ENCODE peak calls at places on chromosomes 5 and 9, in ten cellular contexts. Z is SK-N-SH; B is CD8-positive, alpha-beta T cell; A is astrocyte of the spinal cord; T is OCI-LY7; P is K562; I is endothelial cell; X is heart left ventricle; Y is GM20000; H is GM13977. E is an unnamed sample.

GRCh38 chr5:72107874-72108199 is 562 bp downstream of the MAP1B start:
- DNase-seq in B (no peak), X (peak; percentile 28), T (no peak), H (no peak), I (peak; percentile 13), Y (peak; percentile 64), A (peak; percentile 46), P (peak; percentile 50), Z (no peak), E (no peak)

GRCh38 chr5:6637022-6637421 is 3.8 kb downstream of the SRD5A1 start:
- DNase-seq in B (no peak), X (no peak), I (no peak), T (no peak), Z (no peak), A (no peak), H (no peak), P (no peak), Y (no peak), E (no peak)

GRCh38 chr5:149493316-149493715 is 57.9 kb downstream of the CSNK1A1 start:
- DNase-seq in P (no peak), A (no peak), Z (no peak), H (no peak), B (no peak), X (no peak), T (no peak), I (no peak), Y (no peak), E (no peak)

GRCh38 chr9:24041294-24041693 is 215.3 kb upstream of the ELAVL2 start:
- DNase-seq in Z (no peak), T (no peak), I (no peak), H (no peak), A (peak; percentile 1), Y (no peak), P (no peak), B (no peak), X (no peak), E (peak; percentile 2)

GRCh38 chr5:179146277-179146676 is 86.1 kb downstream of the ZNF354C start:
- DNase-seq in H (no peak), X (peak; percentile 9), B (peak; percentile 55), Z (no peak), I (no peak), P (no peak), Y (no peak), T (no peak), A (no peak), E (no peak)

GRCh38 chr9:72315089-72315509 is 49.9 kb downstream of the ZFAND5 start:
- DNase-seq in H (no peak), B (no peak), Z (no peak), I (no peak), A (peak; percentile 87), Y (no peak), X (peak; percentile 67), T (no peak), P (no peak), E (no peak)

GRCh38 chr5:82334856-82335255 is 56.7 kb upstream of the RPS23 start:
- DNase-seq in I (no peak), Z (no peak), X (no peak), H (no peak), P (no peak), Y (no peak), A (peak; percentile 88), B (no peak), T (no peak), E (no peak)

GRCh38 chr9:78541868-78542267 is 244.9 kb downstream of the PSAT1 start:
- DNase-seq in I (no peak), T (no peak), Y (no peak), B (no peak), X (no peak), P (no peak), Z (no peak), A (no peak), H (no peak), E (no peak)

GRCh38 chr5:126007841-126008240 is 415.4 kb upstream of the GRAMD2B start:
- DNase-seq in I (no peak), T (no peak), H (no peak), X (no peak), Y (no peak), P (no peak), Z (no peak), A (peak; percentile 63), B (no peak), E (no peak)
- TF ChIP-seq CTCF in I (no peak), T (no peak), H (no peak), X (no peak), Y (no peak), P (no peak), Z (no peak), A (no peak), B (no peak), E (no peak)

GRCh38 chr5:43604699-43605098 is 1.7 kb downstream of the NNT start:
- DNase-seq in T (no peak), Z (no peak), Y (no peak), I (no peak), A (no peak), X (no peak), B (no peak), H (no peak), P (no peak), E (no peak)

GRCh38 chr5:43606351-43606750 is 3.4 kb downstream of the NNT start:
- DNase-seq in Y (no peak), B (no peak), T (no peak), X (no peak), Z (no peak), H (no peak), I (no peak), A (no peak), P (no peak), E (no peak)

GRCh38 chr5:43613370-43613769 is 10.4 kb downstream of the NNT start:
- DNase-seq in Z (no peak), I (no peak), H (no peak), X (no peak), A (no peak), P (no peak), B (no peak), T (no peak), Y (no peak), E (no peak)

GRCh38 chr5:43608406-43608805 is 5.4 kb downstream of the NNT start:
- DNase-seq in Y (no peak), X (no peak), A (no peak), T (no peak), I (no peak), Z (no peak), H (no peak), P (no peak), B (no peak), E (no peak)

GRCh38 chr5:43609752-43610151 is 6.8 kb downstream of the NNT start:
- DNase-seq in B (no peak), H (peak; percentile 46), A (no peak), P (peak; percentile 28), I (no peak), Y (no peak), T (peak; percentile 40), X (no peak), Z (no peak), E (no peak)
- TF ChIP-seq CTCF in B (no peak), H (peak; percentile 52), A (peak; percentile 26), P (peak; percentile 39), I (no peak), Y (no peak), T (peak; percentile 70), X (no peak), Z (peak; percentile 26), E (peak; percentile 46)

DNA sequence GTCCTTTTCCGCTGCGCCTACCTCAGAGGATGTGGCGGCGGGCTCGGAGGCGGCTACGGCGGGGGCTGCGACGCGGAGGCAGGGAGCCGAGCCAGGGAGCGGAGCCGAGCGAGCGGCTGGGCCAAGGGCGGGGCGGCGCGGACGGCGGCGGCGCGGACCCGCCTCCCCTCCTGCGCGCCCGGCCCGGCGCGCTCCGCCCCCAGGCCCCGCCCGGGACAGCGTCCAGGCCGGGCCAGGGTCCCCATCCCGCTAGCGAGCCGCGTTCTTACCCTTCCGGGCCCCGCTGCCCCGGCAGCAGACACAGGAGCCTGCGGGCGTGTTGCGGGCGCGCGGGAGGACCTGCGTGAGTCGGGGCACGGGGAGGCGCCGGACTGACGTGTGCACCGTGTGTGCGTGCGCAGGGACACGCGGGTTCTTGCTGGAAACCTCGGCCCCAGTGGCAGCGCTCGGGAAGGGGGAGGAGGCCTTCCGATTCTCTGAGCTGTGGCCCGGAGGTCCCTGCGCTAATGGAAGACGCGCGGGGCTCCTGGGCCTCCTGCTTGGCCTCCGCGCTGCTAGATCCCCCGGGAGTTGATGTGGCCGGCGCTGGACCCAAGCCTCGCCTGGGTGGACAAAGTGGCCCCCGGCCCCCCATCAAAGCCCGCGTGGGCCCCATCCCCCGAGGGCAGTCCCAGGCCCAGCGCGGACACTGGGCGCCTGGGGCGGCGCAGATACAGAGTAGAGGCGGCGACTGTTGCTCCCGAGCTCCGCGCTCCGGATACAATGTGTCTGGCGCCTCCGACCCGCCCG is at the start of gene VDAC1:
- DNase-seq in T (peak; percentile 82), Y (peak; percentile 98), X (peak; percentile 91), I (peak; percentile 79), P (peak; percentile 94), B (peak; percentile 96), Z (peak; percentile 98), H (peak; percentile 98), A (peak; percentile 89), E (peak; percentile 64)
- TF ChIP-seq CTCF in T (no peak), Y (no peak), X (no peak), I (no peak), P (peak; percentile 23), B (no peak), Z (no peak), H (no peak), A (no peak), E (no peak)

DNA sequence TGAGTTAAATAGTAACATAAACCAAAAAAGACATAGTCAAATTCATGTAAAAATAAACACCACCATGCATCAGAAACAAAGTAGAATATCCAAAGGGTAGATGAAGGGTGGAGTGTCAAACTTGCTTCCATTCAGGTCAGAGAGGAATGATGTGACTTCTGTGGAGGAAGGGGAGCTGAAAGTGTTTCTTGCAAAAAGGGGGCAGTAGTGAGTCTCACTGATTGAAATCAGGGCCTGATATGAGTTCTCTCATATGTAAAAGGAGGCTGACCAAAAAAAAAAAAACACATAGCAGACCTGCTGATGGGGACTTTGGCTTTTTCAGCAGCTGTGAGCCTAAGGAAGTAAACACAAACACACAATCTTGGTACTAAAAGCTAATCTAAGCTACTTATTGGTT is 38.8 kb upstream of the RGMB start:
- DNase-seq in X (no peak), Z (no peak), T (peak; percentile 2), P (no peak), B (no peak), A (no peak), Y (no peak), I (no peak), H (no peak), E (no peak)
- TF ChIP-seq CTCF in X (no peak), Z (no peak), T (peak; percentile 46), P (no peak), B (no peak), A (peak; percentile 7), Y (no peak), I (no peak), H (no peak), E (no peak)

E was measured in neural crest cell.